ENCODE peak calls at places on chromosomes 2 and 18, in ten cellular contexts. One of them, this sample, is unnamed.

GRCh38 chr2:63735263-63735662 is 106.4 kb upstream of the UGP2 start:
- DNase-seq in stimulated activated CD8-positive, alpha-beta memory T cell treated with anti-CD3 and anti-CD28 coated beads, Interleukin-7, amount 100 ng/mL, for 1 hour: no peak
- DNase-seq in mucosa of gallbladder: no peak
- DNase-seq in H4: no peak
- DNase-seq in skeletal muscle cell: peak
- DNase-seq in A549: peak
- DNase-seq in HTR-8/SVneo: no peak
- DNase-seq in activated CD4-positive, alpha-beta T cell treated with anti-CD3 and anti-CD28 coated beads for 24 hours: no peak
- DNase-seq in occipital lobe: no peak
- DNase-seq in NCI-H1092 treated with DMSO at 0.1 percent for 48 hours: no peak
- DNase-seq in this sample: no peak

GRCh38 chr2:41930807-41931566 is 116.8 kb upstream of the PKDCC start:
- DNase-seq in stimulated activated CD8-positive, alpha-beta memory T cell treated with anti-CD3 and anti-CD28 coated beads, Interleukin-7, amount 100 ng/mL, for 1 hour: no peak
- DNase-seq in H4: peak
- DNase-seq in HTR-8/SVneo: peak
- DNase-seq in skeletal muscle cell: peak
- DNase-seq in mucosa of gallbladder: peak
- DNase-seq in NCI-H1092 treated with DMSO at 0.1 percent for 48 hours: no peak
- DNase-seq in A549: peak
- DNase-seq in activated CD4-positive, alpha-beta T cell treated with anti-CD3 and anti-CD28 coated beads for 24 hours: no peak
- DNase-seq in occipital lobe: no peak
- DNase-seq in this sample: no peak

GRCh38 chr2:99430614-99431258 is 59.1 kb downstream of the REV1 start:
- DNase-seq in occipital lobe: no peak
- DNase-seq in activated CD4-positive, alpha-beta T cell treated with anti-CD3 and anti-CD28 coated beads for 24 hours: no peak
- DNase-seq in A549: no peak
- DNase-seq in stimulated activated CD8-positive, alpha-beta memory T cell treated with anti-CD3 and anti-CD28 coated beads, Interleukin-7, amount 100 ng/mL, for 1 hour: no peak
- DNase-seq in mucosa of gallbladder: no peak
- DNase-seq in NCI-H1092 treated with DMSO at 0.1 percent for 48 hours: no peak
- DNase-seq in HTR-8/SVneo: no peak
- DNase-seq in H4: peak
- DNase-seq in skeletal muscle cell: peak
- DNase-seq in this sample: no peak

GRCh38 chr18:3577456-3577855 is 127.5 kb downstream of the TGIF1 start:
- DNase-seq in A549: no peak
- DNase-seq in activated CD4-positive, alpha-beta T cell treated with anti-CD3 and anti-CD28 coated beads for 24 hours: no peak
- DNase-seq in occipital lobe: no peak
- DNase-seq in NCI-H1092 treated with DMSO at 0.1 percent for 48 hours: no peak
- DNase-seq in skeletal muscle cell: no peak
- DNase-seq in stimulated activated CD8-positive, alpha-beta memory T cell treated with anti-CD3 and anti-CD28 coated beads, Interleukin-7, amount 100 ng/mL, for 1 hour: no peak
- DNase-seq in H4: no peak
- DNase-seq in mucosa of gallbladder: no peak
- DNase-seq in HTR-8/SVneo: no peak
- DNase-seq in this sample: no peak

GRCh38 chr2:75561566-75562512 is 1.1 kb upstream of the EVA1A start:
- DNase-seq in H4: no peak
- DNase-seq in occipital lobe: no peak
- DNase-seq in activated CD4-positive, alpha-beta T cell treated with anti-CD3 and anti-CD28 coated beads for 24 hours: no peak
- DNase-seq in mucosa of gallbladder: no peak
- DNase-seq in NCI-H1092 treated with DMSO at 0.1 percent for 48 hours: no peak
- DNase-seq in stimulated activated CD8-positive, alpha-beta memory T cell treated with anti-CD3 and anti-CD28 coated beads, Interleukin-7, amount 100 ng/mL, for 1 hour: no peak
- DNase-seq in skeletal muscle cell: no peak
- DNase-seq in A549: no peak
- DNase-seq in HTR-8/SVneo: no peak
- DNase-seq in this sample: no peak

GRCh38 chr2:67388680-67389079 is 8.5 kb upstream of the ETAA1 start:
- DNase-seq in skeletal muscle cell: no peak
- DNase-seq in NCI-H1092 treated with DMSO at 0.1 percent for 48 hours: no peak
- DNase-seq in mucosa of gallbladder: no peak
- DNase-seq in activated CD4-positive, alpha-beta T cell treated with anti-CD3 and anti-CD28 coated beads for 24 hours: no peak
- DNase-seq in occipital lobe: no peak
- DNase-seq in stimulated activated CD8-positive, alpha-beta memory T cell treated with anti-CD3 and anti-CD28 coated beads, Interleukin-7, amount 100 ng/mL, for 1 hour: no peak
- DNase-seq in HTR-8/SVneo: no peak
- DNase-seq in H4: no peak
- DNase-seq in A549: no peak
- DNase-seq in this sample: no peak

GRCh38 chr2:205763708-205764501 is 81.6 kb downstream of the NRP2 start:
- DNase-seq in occipital lobe: no peak
- DNase-seq in A549: peak
- DNase-seq in skeletal muscle cell: peak
- DNase-seq in H4: no peak
- DNase-seq in NCI-H1092 treated with DMSO at 0.1 percent for 48 hours: peak
- DNase-seq in stimulated activated CD8-positive, alpha-beta memory T cell treated with anti-CD3 and anti-CD28 coated beads, Interleukin-7, amount 100 ng/mL, for 1 hour: no peak
- DNase-seq in activated CD4-positive, alpha-beta T cell treated with anti-CD3 and anti-CD28 coated beads for 24 hours: no peak
- DNase-seq in HTR-8/SVneo: peak
- DNase-seq in mucosa of gallbladder: no peak
- DNase-seq in this sample: no peak

GRCh38 chr2:219701847-219702634 is 74.6 kb downstream of the SLC4A3 start:
- DNase-seq in HTR-8/SVneo: no peak
- DNase-seq in H4: no peak
- DNase-seq in mucosa of gallbladder: peak
- DNase-seq in stimulated activated CD8-positive, alpha-beta memory T cell treated with anti-CD3 and anti-CD28 coated beads, Interleukin-7, amount 100 ng/mL, for 1 hour: no peak
- DNase-seq in skeletal muscle cell: no peak
- DNase-seq in NCI-H1092 treated with DMSO at 0.1 percent for 48 hours: no peak
- DNase-seq in A549: no peak
- DNase-seq in occipital lobe: no peak
- DNase-seq in activated CD4-positive, alpha-beta T cell treated with anti-CD3 and anti-CD28 coated beads for 24 hours: no peak
- DNase-seq in this sample: no peak

GRCh38 chr2:26692814-26693286 is 328 bp downstream of the KCNK3 start:
- DNase-seq in stimulated activated CD8-positive, alpha-beta memory T cell treated with anti-CD3 and anti-CD28 coated beads, Interleukin-7, amount 100 ng/mL, for 1 hour: no peak
- DNase-seq in activated CD4-positive, alpha-beta T cell treated with anti-CD3 and anti-CD28 coated beads for 24 hours: no peak
- DNase-seq in occipital lobe: peak
- DNase-seq in A549: peak
- DNase-seq in NCI-H1092 treated with DMSO at 0.1 percent for 48 hours: peak
- DNase-seq in mucosa of gallbladder: no peak
- DNase-seq in skeletal muscle cell: no peak
- DNase-seq in H4: no peak
- DNase-seq in HTR-8/SVneo: no peak
- DNase-seq in this sample: no peak

GRCh38 chr18:75198046-75198445 is 10.9 kb downstream of the PTGR3 start:
- DNase-seq in activated CD4-positive, alpha-beta T cell treated with anti-CD3 and anti-CD28 coated beads for 24 hours: no peak
- DNase-seq in NCI-H1092 treated with DMSO at 0.1 percent for 48 hours: no peak
- DNase-seq in HTR-8/SVneo: no peak
- DNase-seq in stimulated activated CD8-positive, alpha-beta memory T cell treated with anti-CD3 and anti-CD28 coated beads, Interleukin-7, amount 100 ng/mL, for 1 hour: no peak
- DNase-seq in A549: no peak
- DNase-seq in H4: no peak
- DNase-seq in skeletal muscle cell: no peak
- DNase-seq in occipital lobe: no peak
- DNase-seq in mucosa of gallbladder: no peak
- DNase-seq in this sample: no peak

GRCh38 chr18:35949903-35950627 is 22.4 kb upstream of the RMP24 start:
- DNase-seq in HTR-8/SVneo: peak
- DNase-seq in stimulated activated CD8-positive, alpha-beta memory T cell treated with anti-CD3 and anti-CD28 coated beads, Interleukin-7, amount 100 ng/mL, for 1 hour: peak
- DNase-seq in skeletal muscle cell: peak
- DNase-seq in A549: peak
- DNase-seq in mucosa of gallbladder: peak
- DNase-seq in occipital lobe: peak
- DNase-seq in H4: peak
- DNase-seq in NCI-H1092 treated with DMSO at 0.1 percent for 48 hours: peak
- DNase-seq in activated CD4-positive, alpha-beta T cell treated with anti-CD3 and anti-CD28 coated beads for 24 hours: peak
- DNase-seq in this sample: peak

GRCh38 chr2:230137902-230138539 is 69.3 kb upstream of the SLC16A14 start:
- DNase-seq in H4: no peak
- DNase-seq in mucosa of gallbladder: no peak
- DNase-seq in A549: no peak
- DNase-seq in HTR-8/SVneo: no peak
- DNase-seq in NCI-H1092 treated with DMSO at 0.1 percent for 48 hours: no peak
- DNase-seq in activated CD4-positive, alpha-beta T cell treated with anti-CD3 and anti-CD28 coated beads for 24 hours: no peak
- DNase-seq in skeletal muscle cell: no peak
- DNase-seq in occipital lobe: no peak
- DNase-seq in stimulated activated CD8-positive, alpha-beta memory T cell treated with anti-CD3 and anti-CD28 coated beads, Interleukin-7, amount 100 ng/mL, for 1 hour: no peak
- DNase-seq in this sample: no peak

GRCh38 chr2:157194097-157194688 is 63.3 kb upstream of the GALNT5 start:
- DNase-seq in NCI-H1092 treated with DMSO at 0.1 percent for 48 hours: peak
- DNase-seq in occipital lobe: no peak
- DNase-seq in A549: peak
- DNase-seq in skeletal muscle cell: no peak
- DNase-seq in stimulated activated CD8-positive, alpha-beta memory T cell treated with anti-CD3 and anti-CD28 coated beads, Interleukin-7, amount 100 ng/mL, for 1 hour: no peak
- DNase-seq in mucosa of gallbladder: no peak
- DNase-seq in activated CD4-positive, alpha-beta T cell treated with anti-CD3 and anti-CD28 coated beads for 24 hours: no peak
- DNase-seq in H4: peak
- DNase-seq in HTR-8/SVneo: peak
- DNase-seq in this sample: no peak

GRCh38 chr18:73884868-73885267 is 262.8 kb downstream of the FBXO15 start:
- DNase-seq in occipital lobe: no peak
- DNase-seq in HTR-8/SVneo: no peak
- DNase-seq in H4: no peak
- DNase-seq in stimulated activated CD8-positive, alpha-beta memory T cell treated with anti-CD3 and anti-CD28 coated beads, Interleukin-7, amount 100 ng/mL, for 1 hour: no peak
- DNase-seq in activated CD4-positive, alpha-beta T cell treated with anti-CD3 and anti-CD28 coated beads for 24 hours: no peak
- DNase-seq in skeletal muscle cell: no peak
- DNase-seq in A549: no peak
- DNase-seq in NCI-H1092 treated with DMSO at 0.1 percent for 48 hours: no peak
- DNase-seq in mucosa of gallbladder: no peak
- DNase-seq in this sample: no peak

GRCh38 chr2:239282448-239283287 is 118.2 kb downstream of the HDAC4 start:
- DNase-seq in A549: no peak
- DNase-seq in skeletal muscle cell: no peak
- DNase-seq in stimulated activated CD8-positive, alpha-beta memory T cell treated with anti-CD3 and anti-CD28 coated beads, Interleukin-7, amount 100 ng/mL, for 1 hour: no peak
- DNase-seq in activated CD4-positive, alpha-beta T cell treated with anti-CD3 and anti-CD28 coated beads for 24 hours: no peak
- DNase-seq in occipital lobe: no peak
- DNase-seq in mucosa of gallbladder: no peak
- DNase-seq in H4: no peak
- DNase-seq in NCI-H1092 treated with DMSO at 0.1 percent for 48 hours: no peak
- DNase-seq in HTR-8/SVneo: no peak
- DNase-seq in this sample: no peak

GRCh38 chr2:26811261-26811660 is 25.4 kb downstream of the CENPA start:
- DNase-seq in NCI-H1092 treated with DMSO at 0.1 percent for 48 hours: no peak
- DNase-seq in mucosa of gallbladder: no peak
- DNase-seq in skeletal muscle cell: no peak
- DNase-seq in HTR-8/SVneo: no peak
- DNase-seq in stimulated activated CD8-positive, alpha-beta memory T cell treated with anti-CD3 and anti-CD28 coated beads, Interleukin-7, amount 100 ng/mL, for 1 hour: no peak
- DNase-seq in A549: no peak
- DNase-seq in occipital lobe: no peak
- DNase-seq in activated CD4-positive, alpha-beta T cell treated with anti-CD3 and anti-CD28 coated beads for 24 hours: no peak
- DNase-seq in H4: no peak
- DNase-seq in this sample: peak

GRCh38 chr2:7272180-7272579 is 355.0 kb downstream of the RNF144A start:
- DNase-seq in A549: no peak
- DNase-seq in skeletal muscle cell: no peak
- DNase-seq in H4: peak
- DNase-seq in occipital lobe: no peak
- DNase-seq in stimulated activated CD8-positive, alpha-beta memory T cell treated with anti-CD3 and anti-CD28 coated beads, Interleukin-7, amount 100 ng/mL, for 1 hour: no peak
- DNase-seq in HTR-8/SVneo: no peak
- DNase-seq in activated CD4-positive, alpha-beta T cell treated with anti-CD3 and anti-CD28 coated beads for 24 hours: no peak
- DNase-seq in NCI-H1092 treated with DMSO at 0.1 percent for 48 hours: no peak
- DNase-seq in mucosa of gallbladder: no peak
- DNase-seq in this sample: no peak

GRCh38 chr2:128269358-128270305 is 49.0 kb downstream of the HS6ST1 start:
- DNase-seq in H4: no peak
- DNase-seq in A549: no peak
- DNase-seq in stimulated activated CD8-positive, alpha-beta memory T cell treated with anti-CD3 and anti-CD28 coated beads, Interleukin-7, amount 100 ng/mL, for 1 hour: no peak
- DNase-seq in activated CD4-positive, alpha-beta T cell treated with anti-CD3 and anti-CD28 coated beads for 24 hours: no peak
- DNase-seq in skeletal muscle cell: no peak
- DNase-seq in NCI-H1092 treated with DMSO at 0.1 percent for 48 hours: peak
- DNase-seq in HTR-8/SVneo: no peak
- DNase-seq in occipital lobe: peak
- DNase-seq in mucosa of gallbladder: no peak
- DNase-seq in this sample: no peak

GRCh38 chr2:59622599-59623308 is 930.7 kb downstream of the BCL11A start:
- DNase-seq in activated CD4-positive, alpha-beta T cell treated with anti-CD3 and anti-CD28 coated beads for 24 hours: no peak
- DNase-seq in stimulated activated CD8-positive, alpha-beta memory T cell treated with anti-CD3 and anti-CD28 coated beads, Interleukin-7, amount 100 ng/mL, for 1 hour: no peak
- DNase-seq in mucosa of gallbladder: no peak
- DNase-seq in A549: no peak
- DNase-seq in HTR-8/SVneo: no peak
- DNase-seq in occipital lobe: no peak
- DNase-seq in NCI-H1092 treated with DMSO at 0.1 percent for 48 hours: no peak
- DNase-seq in H4: no peak
- DNase-seq in skeletal muscle cell: no peak
- DNase-seq in this sample: no peak

GRCh38 chr2:233059797-233060499 is at the start of gene INPP5D:
- DNase-seq in HTR-8/SVneo: no peak
- DNase-seq in NCI-H1092 treated with DMSO at 0.1 percent for 48 hours: no peak
- DNase-seq in skeletal muscle cell: no peak
- DNase-seq in activated CD4-positive, alpha-beta T cell treated with anti-CD3 and anti-CD28 coated beads for 24 hours: peak
- DNase-seq in occipital lobe: no peak
- DNase-seq in mucosa of gallbladder: peak
- DNase-seq in stimulated activated CD8-positive, alpha-beta memory T cell treated with anti-CD3 and anti-CD28 coated beads, Interleukin-7, amount 100 ng/mL, for 1 hour: peak
- DNase-seq in A549: no peak
- DNase-seq in H4: no peak
- DNase-seq in this sample: no peak

GRCh38 chr2:44191739-44192138 is 23.1 kb downstream of the PPM1B start:
- DNase-seq in A549: no peak
- DNase-seq in activated CD4-positive, alpha-beta T cell treated with anti-CD3 and anti-CD28 coated beads for 24 hours: no peak
- DNase-seq in HTR-8/SVneo: no peak
- DNase-seq in H4: no peak
- DNase-seq in NCI-H1092 treated with DMSO at 0.1 percent for 48 hours: no peak
- DNase-seq in stimulated activated CD8-positive, alpha-beta memory T cell treated with anti-CD3 and anti-CD28 coated beads, Interleukin-7, amount 100 ng/mL, for 1 hour: no peak
- DNase-seq in mucosa of gallbladder: no peak
- DNase-seq in skeletal muscle cell: no peak
- DNase-seq in occipital lobe: no peak
- DNase-seq in this sample: no peak

GRCh38 chr2:134670955-134671354 is 47.8 kb downstream of the TMEM163 start:
- DNase-seq in H4: no peak
- DNase-seq in A549: no peak
- DNase-seq in activated CD4-positive, alpha-beta T cell treated with anti-CD3 and anti-CD28 coated beads for 24 hours: no peak
- DNase-seq in HTR-8/SVneo: no peak
- DNase-seq in stimulated activated CD8-positive, alpha-beta memory T cell treated with anti-CD3 and anti-CD28 coated beads, Interleukin-7, amount 100 ng/mL, for 1 hour: no peak
- DNase-seq in mucosa of gallbladder: peak
- DNase-seq in NCI-H1092 treated with DMSO at 0.1 percent for 48 hours: peak
- DNase-seq in occipital lobe: no peak
- DNase-seq in skeletal muscle cell: no peak
- DNase-seq in this sample: no peak

GRCh38 chr2:47561371-47561770 is 158.4 kb downstream of the MSH2 start:
- DNase-seq in activated CD4-positive, alpha-beta T cell treated with anti-CD3 and anti-CD28 coated beads for 24 hours: no peak
- DNase-seq in NCI-H1092 treated with DMSO at 0.1 percent for 48 hours: no peak
- DNase-seq in stimulated activated CD8-positive, alpha-beta memory T cell treated with anti-CD3 and anti-CD28 coated beads, Interleukin-7, amount 100 ng/mL, for 1 hour: no peak
- DNase-seq in mucosa of gallbladder: no peak
- DNase-seq in A549: no peak
- DNase-seq in occipital lobe: no peak
- DNase-seq in H4: no peak
- DNase-seq in HTR-8/SVneo: no peak
- DNase-seq in skeletal muscle cell: no peak
- DNase-seq in this sample: no peak

GRCh38 chr2:18749912-18750526 is 160.7 kb upstream of the NT5C1B start:
- DNase-seq in stimulated activated CD8-positive, alpha-beta memory T cell treated with anti-CD3 and anti-CD28 coated beads, Interleukin-7, amount 100 ng/mL, for 1 hour: no peak
- DNase-seq in H4: peak
- DNase-seq in HTR-8/SVneo: peak
- DNase-seq in activated CD4-positive, alpha-beta T cell treated with anti-CD3 and anti-CD28 coated beads for 24 hours: peak
- DNase-seq in mucosa of gallbladder: peak
- DNase-seq in skeletal muscle cell: no peak
- DNase-seq in occipital lobe: peak
- DNase-seq in A549: peak
- DNase-seq in NCI-H1092 treated with DMSO at 0.1 percent for 48 hours: peak
- DNase-seq in this sample: peak

GRCh38 chr2:173828189-173829157 is 136.7 kb downstream of the SP3 start:
- DNase-seq in occipital lobe: no peak
- DNase-seq in HTR-8/SVneo: no peak
- DNase-seq in skeletal muscle cell: peak
- DNase-seq in NCI-H1092 treated with DMSO at 0.1 percent for 48 hours: no peak
- DNase-seq in activated CD4-positive, alpha-beta T cell treated with anti-CD3 and anti-CD28 coated beads for 24 hours: no peak
- DNase-seq in stimulated activated CD8-positive, alpha-beta memory T cell treated with anti-CD3 and anti-CD28 coated beads, Interleukin-7, amount 100 ng/mL, for 1 hour: no peak
- DNase-seq in mucosa of gallbladder: no peak
- DNase-seq in H4: no peak
- DNase-seq in A549: no peak
- DNase-seq in this sample: no peak

GRCh38 chr2:50181212-50181611 is 850.7 kb downstream of the NRXN1 start:
- DNase-seq in A549: peak
- DNase-seq in stimulated activated CD8-positive, alpha-beta memory T cell treated with anti-CD3 and anti-CD28 coated beads, Interleukin-7, amount 100 ng/mL, for 1 hour: no peak
- DNase-seq in mucosa of gallbladder: no peak
- DNase-seq in activated CD4-positive, alpha-beta T cell treated with anti-CD3 and anti-CD28 coated beads for 24 hours: no peak
- DNase-seq in HTR-8/SVneo: no peak
- DNase-seq in skeletal muscle cell: no peak
- DNase-seq in H4: peak
- DNase-seq in NCI-H1092 treated with DMSO at 0.1 percent for 48 hours: no peak
- DNase-seq in occipital lobe: no peak
- DNase-seq in this sample: no peak

GRCh38 chr2:64105676-64106461 is 38.4 kb downstream of the PELI1 start:
- DNase-seq in occipital lobe: no peak
- DNase-seq in NCI-H1092 treated with DMSO at 0.1 percent for 48 hours: no peak
- DNase-seq in A549: peak
- DNase-seq in mucosa of gallbladder: no peak
- DNase-seq in HTR-8/SVneo: no peak
- DNase-seq in H4: no peak
- DNase-seq in stimulated activated CD8-positive, alpha-beta memory T cell treated with anti-CD3 and anti-CD28 coated beads, Interleukin-7, amount 100 ng/mL, for 1 hour: no peak
- DNase-seq in activated CD4-positive, alpha-beta T cell treated with anti-CD3 and anti-CD28 coated beads for 24 hours: no peak
- DNase-seq in skeletal muscle cell: no peak
- DNase-seq in this sample: no peak

GRCh38 chr2:144950874-144951560 is 431.1 kb upstream of the ZEB2 start:
- DNase-seq in skeletal muscle cell: peak
- DNase-seq in NCI-H1092 treated with DMSO at 0.1 percent for 48 hours: no peak
- DNase-seq in occipital lobe: no peak
- DNase-seq in stimulated activated CD8-positive, alpha-beta memory T cell treated with anti-CD3 and anti-CD28 coated beads, Interleukin-7, amount 100 ng/mL, for 1 hour: no peak
- DNase-seq in H4: peak
- DNase-seq in HTR-8/SVneo: no peak
- DNase-seq in activated CD4-positive, alpha-beta T cell treated with anti-CD3 and anti-CD28 coated beads for 24 hours: no peak
- DNase-seq in mucosa of gallbladder: no peak
- DNase-seq in A549: peak
- DNase-seq in this sample: no peak